ENCODE peak calls at places on chromosomes 12 and 14, in nine cellular contexts. Z, M, U, R, W, L, G, O and Y are unnamed samples.

GRCh38 chr12:111067498-111067897 is 147.1 kb upstream of the MYL2 start:
- DNase-seq in L (no peak), W (no peak), U (peak; percentile 71), O (no peak), M (peak; percentile 47), G (no peak), Z (peak; percentile 96), R (no peak), Y (no peak)

GRCh38 chr14:33127531-33127930 is 188.9 kb downstream of the NPAS3 start:
- DNase-seq in L (no peak), W (no peak), U (peak; percentile 56), O (no peak), Z (no peak), G (peak; percentile 3), R (no peak), M (no peak), Y (no peak)

GRCh38 chr12:4449862-4450222 is 4.2 kb upstream of the FGF6 start:
- DNase-seq in M (no peak), Z (no peak), W (no peak), L (no peak), G (no peak), R (no peak), U (no peak), O (no peak), Y (no peak)

GRCh38 chr14:68291820-68292219 is 472.2 kb downstream of the RAD51B start:
- DNase-seq in Z (no peak), L (no peak), M (no peak), O (no peak), W (no peak), U (peak; percentile 16), R (peak; percentile 31), G (no peak), Y (no peak)

GRCh38 chr14:37363661-37364060 is 165.9 kb downstream of the MIPOL1 start:
- DNase-seq in M (no peak), L (no peak), W (no peak), U (no peak), G (no peak), R (no peak), O (no peak), Z (no peak), Y (no peak)

GRCh38 chr14:98984719-98985041 is 287.3 kb downstream of the BCL11B start:
- DNase-seq in G (no peak), U (no peak), O (peak; percentile 64), Z (no peak), W (no peak), L (no peak), R (no peak), M (no peak), Y (no peak)

GRCh38 chr12:93279849-93280412 is 97.8 kb upstream of the NUDT4 start:
- DNase-seq in G (peak; percentile 32), L (no peak), R (peak; percentile 44), O (no peak), W (no peak), M (no peak), U (peak; percentile 7), Z (no peak), Y (no peak)

GRCh38 chr14:102496955-102497744 is 12.4 kb downstream of the ANKRD9 start:
- DNase-seq in M (no peak), L (no peak), U (no peak), O (no peak), W (no peak), R (no peak), Z (no peak), G (no peak), Y (no peak)

GRCh38 chr14:58401587-58401986 is 5.9 kb downstream of the TOMM20L start:
- DNase-seq in M (peak; percentile 27), L (no peak), R (no peak), Z (no peak), G (no peak), W (no peak), O (no peak), U (peak; percentile 36), Y (no peak)

GRCh38 chr12:40921563-40922163 is 229.4 kb downstream of the CNTN1 start:
- DNase-seq in G (peak; percentile 71), L (no peak), R (no peak), U (peak; percentile 60), M (peak; percentile 34), W (no peak), O (no peak), Z (no peak), Y (peak; percentile 30)

GRCh38 chr14:52080817-52081755 is 12.2 kb upstream of the NID2 start:
- DNase-seq in L (no peak), G (peak; percentile 91), M (peak; percentile 39), U (peak; percentile 96), Z (no peak), W (no peak), O (no peak), R (no peak), Y (peak; percentile 94)

GRCh38 chr14:92726135-92726932 is 22.1 kb downstream of the LGMN start:
- DNase-seq in U (peak; percentile 88), Z (peak; percentile 53), L (peak; percentile 81), G (peak; percentile 19), M (peak; percentile 93), R (no peak), O (peak; percentile 23), W (peak; percentile 40), Y (peak; percentile 97)

GRCh38 chr12:4806439-4807115 is 86.4 kb downstream of the GALNT8 start:
- DNase-seq in R (no peak), Z (no peak), U (no peak), O (no peak), W (no peak), G (no peak), L (no peak), M (no peak), Y (no peak)

GRCh38 chr12:112275836-112276235 is 106.4 kb downstream of the HECTD4 start:
- DNase-seq in L (no peak), R (no peak), Z (no peak), O (no peak), W (no peak), U (no peak), M (no peak), G (no peak), Y (no peak)

GRCh38 chr14:30191639-30192279 is 264.1 kb upstream of the PRKD1 start:
- DNase-seq in W (no peak), R (no peak), M (no peak), G (peak; percentile 46), L (no peak), Z (no peak), U (no peak), O (no peak), Y (no peak)

DNA sequence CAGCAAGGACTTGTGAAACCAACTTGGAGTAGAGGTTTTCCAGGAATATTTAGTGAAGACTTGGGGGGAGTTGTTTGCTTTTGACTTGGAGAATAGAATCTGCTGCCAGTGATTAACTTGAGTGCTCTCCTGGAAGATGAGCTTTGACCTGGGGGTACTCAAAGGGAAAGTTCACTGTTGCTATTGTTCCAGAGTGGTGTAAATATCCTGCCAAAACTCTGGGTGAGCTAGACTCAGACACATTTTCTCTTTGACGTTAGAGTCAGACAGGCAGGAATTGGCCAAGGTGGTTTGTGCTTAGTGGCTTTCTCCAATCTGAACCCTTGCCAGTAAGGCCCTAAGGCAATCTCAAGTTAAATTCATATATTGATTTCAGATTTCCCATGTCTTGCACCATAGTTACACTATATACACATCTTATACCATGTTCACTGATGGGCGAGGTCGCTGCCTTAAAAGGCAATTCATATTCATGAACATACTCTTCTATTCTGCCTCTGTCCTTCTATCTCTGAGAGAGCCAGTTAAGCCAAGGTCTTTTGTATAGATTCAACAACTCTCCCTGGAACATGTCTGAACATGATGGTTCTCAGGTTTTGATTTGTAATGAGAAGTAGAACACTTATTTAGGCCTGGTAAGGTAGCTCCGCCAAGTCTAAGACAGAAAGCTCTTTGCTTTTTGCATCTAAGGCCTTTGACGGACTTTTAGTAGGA is 204.6 kb upstream of the SLC38A2 start:
- DNase-seq in G (no peak), W (no peak), U (no peak), M (peak; percentile 27), Z (no peak), L (no peak), R (no peak), O (no peak), Y (no peak)
- H3K4me1 ChIP-seq in G (peaks cover 22% of the 10 kb centered on the region), W (peaks cover 2% of the 10 kb centered on the region), U (no peaks in the 10 kb centered on the region), M (peaks cover 3% of the 10 kb centered on the region), Z (no peaks in the 10 kb centered on the region), L (peaks cover 62% of the 10 kb centered on the region), R (no peaks in the 10 kb centered on the region), O (no peaks in the 10 kb centered on the region), Y (no peaks in the 10 kb centered on the region)

DNA sequence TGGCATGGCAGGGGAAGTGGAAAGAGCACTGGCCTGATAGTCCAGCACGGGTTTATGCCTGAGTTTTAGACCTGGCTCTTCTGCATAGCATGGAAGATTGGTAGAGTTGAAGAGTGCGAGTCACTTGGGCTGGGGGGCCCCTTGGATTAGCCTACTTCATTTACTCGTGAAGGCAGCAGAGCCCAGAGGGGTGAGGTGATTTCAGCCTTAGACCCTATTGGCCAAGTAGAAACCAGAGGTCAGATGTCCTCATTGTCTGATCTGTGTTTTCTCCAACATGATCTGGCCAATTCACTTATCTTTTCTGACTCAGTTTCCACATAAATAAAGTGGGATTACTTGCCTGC is 1.9 kb downstream of the PLEKHG3 start:
- DNase-seq in M (no peak), W (no peak), Z (no peak), L (peak; percentile 16), O (no peak), G (no peak), R (peak; percentile 3), U (no peak), Y (no peak)
- H3K4me1 ChIP-seq in M (peaks cover 59% of the 10 kb centered on the region), W (peaks cover 54% of the 10 kb centered on the region), Z (peaks cover 9% of the 10 kb centered on the region), L (peaks cover 71% of the 10 kb centered on the region), O (peaks cover 59% of the 10 kb centered on the region), G (peaks cover 30% of the 10 kb centered on the region), R (peaks cover 11% of the 10 kb centered on the region), U (peaks cover 59% of the 10 kb centered on the region), Y (peaks cover 60% of the 10 kb centered on the region)

GRCh38 chr12:48966177-48966890 is 5.2 kb downstream of the WNT10B start:
- DNase-seq in G (no peak), Z (no peak), O (no peak), R (no peak), U (no peak), L (no peak), M (no peak), W (no peak), Y (no peak)
- H3K4me1 ChIP-seq in G (no peaks in the 10 kb centered on the region), Z (no peaks in the 10 kb centered on the region), O (peaks cover 21% of the 10 kb centered on the region), R (no peaks in the 10 kb centered on the region), U (peaks cover 20% of the 10 kb centered on the region), L (peaks cover 16% of the 10 kb centered on the region), M (peaks cover 20% of the 10 kb centered on the region), W (peaks cover 9% of the 10 kb centered on the region), Y (peaks cover 4% of the 10 kb centered on the region)

DNA sequence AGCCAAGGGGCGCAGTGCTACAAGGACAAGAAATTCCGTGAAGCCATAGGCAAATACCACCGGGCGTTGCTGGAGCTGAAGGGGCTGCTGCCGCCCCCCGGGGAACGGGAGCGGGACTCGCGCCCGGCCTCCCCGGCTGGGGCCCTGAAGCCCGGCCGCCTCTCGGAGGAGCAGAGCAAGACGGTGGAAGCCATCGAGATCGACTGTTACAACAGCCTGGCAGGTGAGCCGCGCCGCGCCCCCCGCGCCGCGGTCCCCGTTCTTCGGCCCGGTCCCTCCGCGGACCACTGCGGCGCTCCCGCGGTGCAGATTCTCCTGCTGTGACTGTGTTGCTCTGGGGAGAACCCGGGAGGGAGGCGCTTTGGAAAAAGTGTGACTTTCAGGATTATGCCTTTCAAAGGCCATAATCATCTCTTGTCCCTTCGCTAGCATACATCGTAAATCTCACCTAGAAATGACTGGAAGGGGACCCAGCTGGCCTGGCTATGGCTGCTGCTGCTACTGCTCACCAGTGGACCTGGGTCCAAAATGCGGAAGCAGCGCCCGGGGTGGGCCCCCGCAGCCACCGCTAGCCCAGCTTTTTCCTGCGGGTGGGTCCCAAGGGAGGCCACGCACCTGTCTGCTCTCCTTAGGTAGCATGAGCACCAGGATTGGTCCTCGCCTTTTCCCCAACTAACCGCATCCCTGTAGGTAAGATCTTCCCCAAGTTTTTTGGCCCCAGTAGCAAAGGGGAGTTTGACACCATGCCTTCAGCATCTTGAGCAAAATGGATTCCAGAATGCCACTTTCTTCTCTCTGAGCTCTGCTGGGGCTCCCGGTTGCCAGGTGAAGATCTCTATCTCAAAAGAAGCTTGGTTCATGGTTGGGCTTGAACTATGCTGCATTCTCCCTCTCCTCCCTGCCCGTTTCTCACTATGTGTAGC is 858 bp downstream of the TTC9 start:
- DNase-seq in M (no peak), Z (no peak), G (peak; percentile 1), R (peak; percentile 12), W (peak; percentile 62), L (no peak), U (no peak), O (no peak), Y (no peak)
- H3K4me1 ChIP-seq in M (peaks cover 11% of the 10 kb centered on the region), Z (no peaks in the 10 kb centered on the region), G (peaks cover 4% of the 10 kb centered on the region), R (no peaks in the 10 kb centered on the region), W (peaks cover 4% of the 10 kb centered on the region), L (peaks cover 17% of the 10 kb centered on the region), U (peaks cover 13% of the 10 kb centered on the region), O (peaks cover 55% of the 10 kb centered on the region), Y (no peaks in the 10 kb centered on the region)